ENCODE peak calls at places on chromosomes 5 and 9, in four cellular contexts. One of them, this sample, is unnamed. For H3K4me1, the result is how much of the 10 kb centered on the place peaks cover.

GRCh38 chr9:133864011-133864410 is 125.9 kb upstream of the SARDH start:
- DNase-seq in CD4-positive, CD25-positive, alpha-beta regulatory T cell: no peak
- DNase-seq in right lobe of liver: no peak
- DNase-seq in cardiac muscle cell: no peak
- DNase-seq in this sample: no peak

GRCh38 chr9:34145165-34145564 is 18.7 kb upstream of the DCAF12 start:
- DNase-seq in CD4-positive, CD25-positive, alpha-beta regulatory T cell: no peak
- DNase-seq in right lobe of liver: no peak
- DNase-seq in cardiac muscle cell: no peak
- DNase-seq in this sample: no peak

GRCh38 chr9:120745278-120745677 is 31.0 kb upstream of the MEGF9 start:
- DNase-seq in CD4-positive, CD25-positive, alpha-beta regulatory T cell: no peak
- DNase-seq in right lobe of liver: no peak
- DNase-seq in cardiac muscle cell: no peak
- DNase-seq in this sample: no peak

GRCh38 chr9:4590430-4591122 is 71.5 kb upstream of the PLPP6 start:
- DNase-seq in CD4-positive, CD25-positive, alpha-beta regulatory T cell: no peak
- DNase-seq in right lobe of liver: no peak
- DNase-seq in cardiac muscle cell: no peak
- DNase-seq in this sample: no peak

GRCh38 chr5:79699766-79700400 is 10.2 kb downstream of the CMYA5 start:
- DNase-seq in CD4-positive, CD25-positive, alpha-beta regulatory T cell: peak
- DNase-seq in right lobe of liver: no peak
- DNase-seq in cardiac muscle cell: no peak
- DNase-seq in this sample: no peak

GRCh38 chr9:118170032-118170955 is 466.1 kb downstream of the TLR4 start:
- DNase-seq in CD4-positive, CD25-positive, alpha-beta regulatory T cell: no peak
- DNase-seq in right lobe of liver: peak
- DNase-seq in cardiac muscle cell: peak
- DNase-seq in this sample: peak

GRCh38 chr5:38888023-38888422 is 42.2 kb downstream of the OSMR start:
- DNase-seq in CD4-positive, CD25-positive, alpha-beta regulatory T cell: no peak
- DNase-seq in right lobe of liver: no peak
- DNase-seq in cardiac muscle cell: no peak
- DNase-seq in this sample: no peak

GRCh38 chr5:54294097-54294667 is 16.2 kb downstream of the ARL15 start:
- DNase-seq in CD4-positive, CD25-positive, alpha-beta regulatory T cell: no peak
- DNase-seq in right lobe of liver: no peak
- DNase-seq in cardiac muscle cell: no peak
- DNase-seq in this sample: no peak

GRCh38 chr9:109912082-109912581 is 132.1 kb downstream of the PALM2AKAP2 start:
- DNase-seq in CD4-positive, CD25-positive, alpha-beta regulatory T cell: no peak
- DNase-seq in right lobe of liver: no peak
- DNase-seq in cardiac muscle cell: no peak
- DNase-seq in this sample: no peak

GRCh38 chr5:68817696-68818695 is 275.8 kb upstream of the SLC30A5 start:
- DNase-seq in CD4-positive, CD25-positive, alpha-beta regulatory T cell: no peak
- DNase-seq in right lobe of liver: no peak
- DNase-seq in cardiac muscle cell: no peak
- DNase-seq in this sample: no peak

GRCh38 chr9:98302150-98302549 is 46.7 kb upstream of the TBC1D2 start:
- DNase-seq in CD4-positive, CD25-positive, alpha-beta regulatory T cell: no peak
- DNase-seq in right lobe of liver: no peak
- DNase-seq in cardiac muscle cell: no peak
- DNase-seq in this sample: peak

GRCh38 chr9:137971477-137972138 is 94.0 kb downstream of the CACNA1B start:
- DNase-seq in CD4-positive, CD25-positive, alpha-beta regulatory T cell: no peak
- DNase-seq in right lobe of liver: peak
- DNase-seq in cardiac muscle cell: no peak
- DNase-seq in this sample: peak

GRCh38 chr9:19631181-19631580 is 157.7 kb downstream of the SLC24A2 start:
- DNase-seq in CD4-positive, CD25-positive, alpha-beta regulatory T cell: no peak
- DNase-seq in right lobe of liver: no peak
- DNase-seq in cardiac muscle cell: no peak
- DNase-seq in this sample: no peak

GRCh38 chr5:77144837-77145139 is 57.7 kb upstream of the ZBED3 start:
- DNase-seq in CD4-positive, CD25-positive, alpha-beta regulatory T cell: no peak
- DNase-seq in right lobe of liver: no peak
- DNase-seq in cardiac muscle cell: no peak
- DNase-seq in this sample: no peak

GRCh38 chr5:150960791-150961396 is 56.1 kb upstream of the ZNF300 start:
- DNase-seq in CD4-positive, CD25-positive, alpha-beta regulatory T cell: no peak
- DNase-seq in right lobe of liver: no peak
- DNase-seq in cardiac muscle cell: no peak
- DNase-seq in this sample: no peak

GRCh38 chr9:134053401-134053871 is 14.4 kb downstream of the BRD3 start:
- DNase-seq in CD4-positive, CD25-positive, alpha-beta regulatory T cell: no peak
- DNase-seq in right lobe of liver: peak
- DNase-seq in cardiac muscle cell: no peak
- DNase-seq in this sample: no peak

GRCh38 chr9:2785060-2785459 is 58.8 kb downstream of the PUM3 start:
- DNase-seq in CD4-positive, CD25-positive, alpha-beta regulatory T cell: no peak
- DNase-seq in right lobe of liver: no peak
- DNase-seq in cardiac muscle cell: no peak
- DNase-seq in this sample: no peak

GRCh38 chr5:141681695-141682641 is at the start of gene ARAP3:
- DNase-seq in CD4-positive, CD25-positive, alpha-beta regulatory T cell: peak
- DNase-seq in right lobe of liver: peak
- DNase-seq in cardiac muscle cell: peak
- DNase-seq in this sample: peak

GRCh38 chr9:109028457-109028856 is 15.2 kb upstream of the CTNNAL1 start:
- DNase-seq in CD4-positive, CD25-positive, alpha-beta regulatory T cell: no peak
- DNase-seq in right lobe of liver: no peak
- DNase-seq in cardiac muscle cell: no peak
- DNase-seq in this sample: no peak

GRCh38 chr9:37197158-37198033 is 77.0 kb downstream of the ZCCHC7 start:
- DNase-seq in CD4-positive, CD25-positive, alpha-beta regulatory T cell: peak
- DNase-seq in right lobe of liver: no peak
- DNase-seq in cardiac muscle cell: peak
- DNase-seq in this sample: no peak

GRCh38 chr9:93169444-93169843 is 14.5 kb upstream of the WNK2 start:
- DNase-seq in CD4-positive, CD25-positive, alpha-beta regulatory T cell: no peak
- DNase-seq in right lobe of liver: no peak
- DNase-seq in cardiac muscle cell: no peak
- DNase-seq in this sample: no peak

GRCh38 chr5:94793816-94794198 is 175.3 kb downstream of the SLF1 start:
- DNase-seq in CD4-positive, CD25-positive, alpha-beta regulatory T cell: peak
- DNase-seq in right lobe of liver: no peak
- DNase-seq in cardiac muscle cell: no peak
- DNase-seq in this sample: no peak

GRCh38 chr9:459491-460444 is 245.1 kb downstream of the DOCK8 start:
- DNase-seq in CD4-positive, CD25-positive, alpha-beta regulatory T cell: peak
- DNase-seq in right lobe of liver: no peak
- DNase-seq in cardiac muscle cell: no peak
- DNase-seq in this sample: no peak

GRCh38 chr5:14112998-14113652 is 30.0 kb upstream of the TRIO start:
- DNase-seq in CD4-positive, CD25-positive, alpha-beta regulatory T cell: no peak
- DNase-seq in right lobe of liver: no peak
- DNase-seq in cardiac muscle cell: no peak
- DNase-seq in this sample: no peak

GRCh38 chr9:124000161-124000783 is 11.3 kb upstream of the LHX2 start:
- DNase-seq in CD4-positive, CD25-positive, alpha-beta regulatory T cell: no peak
- DNase-seq in right lobe of liver: no peak
- DNase-seq in cardiac muscle cell: no peak
- DNase-seq in this sample: no peak

GRCh38 chr9:133184971-133185370 is 21.3 kb upstream of the GBGT1 start:
- DNase-seq in CD4-positive, CD25-positive, alpha-beta regulatory T cell: peak
- DNase-seq in right lobe of liver: no peak
- DNase-seq in cardiac muscle cell: peak
- DNase-seq in this sample: peak

GRCh38 chr9:77707696-77708095 is 59.6 kb upstream of the GNA14 start:
- DNase-seq in CD4-positive, CD25-positive, alpha-beta regulatory T cell: no peak
- DNase-seq in right lobe of liver: no peak
- DNase-seq in cardiac muscle cell: no peak
- DNase-seq in this sample: no peak

GRCh38 chr5:15105799-15106393 is 234.3 kb upstream of the ANKH start:
- DNase-seq in CD4-positive, CD25-positive, alpha-beta regulatory T cell: peak
- DNase-seq in right lobe of liver: peak
- DNase-seq in cardiac muscle cell: peak
- DNase-seq in this sample: peak

GRCh38 chr9:385818-386398 is 171.2 kb downstream of the DOCK8 start:
- DNase-seq in CD4-positive, CD25-positive, alpha-beta regulatory T cell: peak
- DNase-seq in right lobe of liver: no peak
- DNase-seq in cardiac muscle cell: peak
- DNase-seq in this sample: peak

GRCh38 chr9:126144617-126145456 is 181.8 kb upstream of the MVB12B start:
- DNase-seq in CD4-positive, CD25-positive, alpha-beta regulatory T cell: no peak
- DNase-seq in right lobe of liver: peak
- DNase-seq in cardiac muscle cell: peak
- DNase-seq in this sample: peak

GRCh38 chr9:92097997-92098482 is 17.2 kb downstream of the SPTLC1 start:
- DNase-seq in CD4-positive, CD25-positive, alpha-beta regulatory T cell: peak
- DNase-seq in right lobe of liver: peak
- DNase-seq in cardiac muscle cell: no peak
- DNase-seq in this sample: peak

GRCh38 chr5:56941981-56942380 is 9.9 kb downstream of the MIER3 start:
- DNase-seq in CD4-positive, CD25-positive, alpha-beta regulatory T cell: no peak
- DNase-seq in right lobe of liver: no peak
- DNase-seq in cardiac muscle cell: no peak
- DNase-seq in this sample: no peak

GRCh38 chr5:72597456-72597948 is 90.3 kb upstream of the ZNF366 start:
- DNase-seq in CD4-positive, CD25-positive, alpha-beta regulatory T cell: no peak
- DNase-seq in right lobe of liver: no peak
- DNase-seq in cardiac muscle cell: peak
- DNase-seq in this sample: no peak

DNA sequence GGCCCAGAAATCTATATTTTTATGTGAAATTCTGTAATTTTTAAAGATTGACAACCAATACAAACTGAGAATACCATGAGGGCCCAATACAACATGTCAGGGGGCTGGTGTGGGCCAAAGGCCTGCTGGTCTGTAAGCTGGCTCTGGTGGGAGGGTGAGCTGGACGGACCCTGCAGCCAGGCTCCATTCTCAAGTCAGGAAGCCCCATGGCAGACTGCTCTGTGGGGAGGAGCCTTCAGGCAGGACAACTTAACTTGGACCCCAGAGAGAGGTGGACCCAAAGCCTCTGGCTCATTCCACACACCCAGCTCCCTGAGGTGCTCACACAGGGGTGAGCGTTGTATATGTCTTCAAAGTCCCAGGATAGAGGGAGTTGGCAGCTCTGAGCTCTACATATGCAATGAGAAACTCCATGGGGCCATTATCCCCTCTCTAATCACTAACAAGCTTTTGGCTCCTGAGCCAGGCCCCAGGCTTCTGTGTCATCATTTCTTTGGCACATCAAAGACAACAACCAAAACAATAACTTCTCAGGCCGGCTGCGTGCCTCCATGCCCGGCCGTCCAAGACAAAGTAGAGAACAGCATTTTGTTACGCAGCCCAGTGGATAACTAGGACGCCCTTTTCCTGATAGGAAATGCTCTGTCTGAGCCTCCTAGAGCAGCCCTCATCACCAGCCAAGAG is 6.4 kb downstream of the SEPTIN8 start:
- DNase-seq in CD4-positive, CD25-positive, alpha-beta regulatory T cell: no peak
- DNase-seq in right lobe of liver: no peak
- DNase-seq in cardiac muscle cell: no peak
- DNase-seq in this sample: no peak
- H3K4me1 ChIP-seq in CD4-positive, CD25-positive, alpha-beta regulatory T cell: under half
- H3K4me1 ChIP-seq in right lobe of liver: under half
- H3K4me1 ChIP-seq in cardiac muscle cell: under half
- H3K4me1 ChIP-seq in this sample: under half

DNA sequence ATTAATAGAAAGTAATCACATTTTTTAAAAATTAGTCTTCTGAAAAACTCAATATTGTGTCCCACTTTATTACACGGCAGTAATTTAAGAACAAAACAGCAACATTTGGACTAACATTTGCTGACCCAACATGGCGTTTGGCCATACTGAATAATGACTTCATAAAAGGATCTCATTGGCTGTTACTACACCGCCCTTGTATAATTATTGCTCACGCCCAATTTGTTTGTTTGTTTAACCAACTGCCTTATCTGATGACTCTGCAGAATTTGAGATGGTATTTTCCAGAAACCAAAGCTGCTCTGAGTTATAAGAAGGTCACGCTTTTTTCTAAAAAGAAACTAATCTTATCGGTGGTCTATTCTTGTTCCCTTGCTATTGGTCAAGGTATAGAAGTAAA is 200.2 kb upstream of the TARS1 start:
- DNase-seq in CD4-positive, CD25-positive, alpha-beta regulatory T cell: no peak
- DNase-seq in right lobe of liver: no peak
- DNase-seq in cardiac muscle cell: no peak
- DNase-seq in this sample: no peak
- H3K4me1 ChIP-seq in CD4-positive, CD25-positive, alpha-beta regulatory T cell: under half
- H3K4me1 ChIP-seq in right lobe of liver: half or more
- H3K4me1 ChIP-seq in cardiac muscle cell: under half
- H3K4me1 ChIP-seq in this sample: under half

GRCh38 chr5:142807378-142807911 is 37.3 kb downstream of the ARHGAP26 start:
- DNase-seq in CD4-positive, CD25-positive, alpha-beta regulatory T cell: no peak
- DNase-seq in right lobe of liver: peak
- DNase-seq in cardiac muscle cell: no peak
- DNase-seq in this sample: no peak

GRCh38 chr5:142810081-142810480 is 39.9 kb downstream of the ARHGAP26 start:
- DNase-seq in CD4-positive, CD25-positive, alpha-beta regulatory T cell: no peak
- DNase-seq in right lobe of liver: no peak
- DNase-seq in cardiac muscle cell: no peak
- DNase-seq in this sample: peak

GRCh38 chr5:142806769-142807377 is 36.7 kb downstream of the ARHGAP26 start:
- DNase-seq in CD4-positive, CD25-positive, alpha-beta regulatory T cell: no peak
- DNase-seq in right lobe of liver: no peak
- DNase-seq in cardiac muscle cell: peak
- DNase-seq in this sample: no peak

GRCh38 chr5:142810891-142811290 is 40.7 kb downstream of the ARHGAP26 start:
- DNase-seq in CD4-positive, CD25-positive, alpha-beta regulatory T cell: no peak
- DNase-seq in right lobe of liver: no peak
- DNase-seq in cardiac muscle cell: no peak
- DNase-seq in this sample: no peak

DNA sequence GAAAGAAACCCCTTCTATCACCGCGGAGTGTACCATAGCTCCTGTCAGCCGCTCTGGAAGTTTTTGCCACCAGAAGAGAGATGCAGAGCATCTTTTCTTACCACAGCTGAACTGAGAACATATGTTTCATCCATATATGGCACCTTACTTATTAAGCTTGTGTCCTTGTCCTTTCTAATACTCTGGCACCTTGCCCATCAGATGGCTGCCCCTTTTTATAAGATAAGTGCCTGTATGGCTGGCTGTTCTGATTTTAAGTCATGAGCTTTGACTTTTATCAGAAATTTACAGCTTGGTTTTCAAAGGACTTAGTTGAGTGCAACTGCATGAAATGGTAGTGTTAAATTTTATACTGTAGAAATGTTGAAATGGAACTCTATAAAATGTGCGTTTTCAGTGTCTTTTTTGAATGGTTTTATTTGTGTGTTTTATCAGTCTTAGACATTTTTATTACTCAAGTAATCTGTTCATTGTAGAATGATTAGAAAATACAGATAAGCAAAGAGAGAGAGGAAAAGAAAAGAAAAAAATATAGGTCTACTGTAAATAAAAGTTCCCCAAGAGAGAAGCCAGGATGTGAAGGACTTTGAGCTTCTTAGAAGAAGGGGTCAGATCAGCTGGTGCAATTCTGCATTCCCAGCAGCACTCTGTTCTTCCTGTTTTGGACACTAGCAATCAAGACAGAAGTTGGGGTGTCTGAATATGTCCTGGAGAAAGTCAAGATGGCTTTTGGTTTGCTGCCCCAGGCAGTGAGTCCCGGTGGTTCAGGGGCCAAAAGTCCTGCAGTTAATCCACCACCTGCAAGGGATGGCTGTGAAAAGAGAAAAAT is 38.8 kb downstream of the ARHGAP26 start:
- DNase-seq in CD4-positive, CD25-positive, alpha-beta regulatory T cell: no peak
- DNase-seq in right lobe of liver: no peak
- DNase-seq in cardiac muscle cell: no peak
- DNase-seq in this sample: no peak
- H3K4me1 ChIP-seq in CD4-positive, CD25-positive, alpha-beta regulatory T cell: under half
- H3K4me1 ChIP-seq in right lobe of liver: under half
- H3K4me1 ChIP-seq in cardiac muscle cell: under half
- H3K4me1 ChIP-seq in this sample: under half

GRCh38 chr5:67199859-67200258 is 3.3 kb upstream of the CD180 start:
- DNase-seq in CD4-positive, CD25-positive, alpha-beta regulatory T cell: no peak
- DNase-seq in right lobe of liver: no peak
- DNase-seq in cardiac muscle cell: no peak
- DNase-seq in this sample: no peak
- H3K4me1 ChIP-seq in CD4-positive, CD25-positive, alpha-beta regulatory T cell: under half
- H3K4me1 ChIP-seq in right lobe of liver: under half
- H3K4me1 ChIP-seq in cardiac muscle cell: under half
- H3K4me1 ChIP-seq in this sample: under half